ENCODE peak calls at places on chromosome X, in seven cellular contexts. V is GM12878, M is HepG2, Y is SK-N-SH, S is K562, H is GM12891, P is H1. G is an unnamed sample.

GRCh38 chrX:140180585-140180984 is 215.3 kb upstream of the CXorf66 start:
- DNase-seq in V (no peak), M (no peak), Y (no peak), S (no peak), H (no peak), P (no peak), G (no peak)

GRCh38 chrX:125507119-125507518 is 187.4 kb downstream of the TEX13C start:
- DNase-seq in V (no peak), M (no peak), Y (no peak), S (no peak), H (no peak), P (no peak), G (no peak)

GRCh38 chrX:68941385-68941952 is 112.6 kb downstream of the EFNB1 start:
- DNase-seq in V (no peak), M (no peak), Y (no peak), S (no peak), H (no peak), P (no peak), G (no peak)

GRCh38 chrX:118855681-118856310 is 32.2 kb downstream of the ZCCHC12 start:
- DNase-seq in V (no peak), M (peak), Y (no peak), S (no peak), H (no peak), P (no peak), G (no peak)

GRCh38 chrX:114272096-114272686 is 311.7 kb upstream of the HTR2C start:
- DNase-seq in V (no peak), M (no peak), Y (no peak), S (no peak), H (no peak), P (no peak), G (no peak)

GRCh38 chrX:119150163-119151135 is 22.8 kb upstream of the KIAA1210 start:
- DNase-seq in V (no peak), M (no peak), Y (no peak), S (no peak), H (no peak), P (no peak), G (no peak)

GRCh38 chrX:40303256-40304077 is 205.7 kb upstream of the BCOR start:
- DNase-seq in V (no peak), M (no peak), Y (no peak), S (no peak), H (no peak), P (no peak), G (no peak)

GRCh38 chrX:41304178-41304577 is 29.8 kb upstream of the DDX3X start:
- DNase-seq in V (no peak), M (no peak), Y (no peak), S (no peak), H (no peak), P (no peak), G (no peak)

GRCh38 chrX:107849747-107850478 is 24.2 kb downstream of the MID2 start:
- DNase-seq in V (no peak), M (no peak), Y (no peak), S (no peak), H (no peak), P (no peak), G (no peak)

GRCh38 chrX:53882331-53882730 is 161.9 kb downstream of the PHF8 start:
- DNase-seq in V (no peak), M (peak), Y (no peak), S (no peak), H (no peak), P (no peak), G (no peak)

GRCh38 chrX:107678957-107679740 is 50.8 kb downstream of the PRPS1 start:
- DNase-seq in V (no peak), M (no peak), Y (no peak), S (peak), H (no peak), P (no peak), G (no peak)

GRCh38 chrX:104315555-104315954 is 60.8 kb upstream of the ESX1 start:
- DNase-seq in V (no peak), M (no peak), Y (no peak), S (no peak), H (no peak), P (no peak), G (no peak)

GRCh38 chrX:78517124-78517523 is 142.0 kb downstream of the RTL3 start:
- DNase-seq in V (peak), M (no peak), Y (no peak), S (no peak), H (no peak), P (no peak), G (no peak)

GRCh38 chrX:40893251-40893910 is 158.0 kb upstream of the MED14 start:
- DNase-seq in V (no peak), M (no peak), Y (no peak), S (no peak), H (no peak), P (no peak), G (no peak)

GRCh38 chrX:25083661-25084060 is 67.9 kb upstream of the ARX start:
- DNase-seq in V (no peak), M (no peak), Y (no peak), S (no peak), H (no peak), P (no peak), G (no peak)

GRCh38 chrX:154525606-154526490 is 9.8 kb upstream of the FAM3A start:
- DNase-seq in V (no peak), M (no peak), Y (no peak), S (no peak), H (no peak), P (no peak), G (no peak)

GRCh38 chrX:153672531-153673397 is 849 bp downstream of the PNCK start:
- DNase-seq in V (no peak), M (no peak), Y (peak), S (peak), H (no peak), P (no peak), G (no peak)

GRCh38 chrX:110450050-110450449 is 91.4 kb downstream of the RTL9 start:
- DNase-seq in V (peak), M (peak), Y (peak), S (peak), H (peak), P (peak), G (peak)

GRCh38 chrX:138008280-138008679 is 442.4 kb downstream of the ZIC3 start:
- DNase-seq in V (no peak), M (no peak), Y (no peak), S (no peak), H (no peak), P (no peak), G (no peak)

GRCh38 chrX:9670136-9670905 is 95.3 kb downstream of the GPR143 start:
- DNase-seq in V (no peak), M (no peak), Y (no peak), S (peak), H (no peak), P (no peak), G (no peak)

GRCh38 chrX:40272141-40272540 is 174.4 kb upstream of the BCOR start:
- DNase-seq in V (no peak), M (no peak), Y (no peak), S (no peak), H (no peak), P (no peak), G (no peak)

GRCh38 chrX:7028246-7028645 is 119.3 kb upstream of the STS start:
- DNase-seq in V (no peak), M (no peak), Y (no peak), S (no peak), H (no peak), P (no peak), G (no peak)

GRCh38 chrX:39736219-39737211 is 361.2 kb downstream of the BCOR start:
- DNase-seq in V (no peak), M (no peak), Y (peak), S (no peak), H (no peak), P (no peak), G (no peak)

GRCh38 chrX:18348047-18348446 is 6.4 kb downstream of the SCML2 start:
- DNase-seq in V (no peak), M (no peak), Y (no peak), S (no peak), H (no peak), P (no peak), G (no peak)

GRCh38 chrX:43860646-43861370 is 21.4 kb downstream of the MAOB start:
- DNase-seq in V (no peak), M (peak), Y (peak), S (no peak), H (no peak), P (no peak), G (no peak)

GRCh38 chrX:26848511-26848910 is 614.6 kb downstream of the PPP4R3C start:
- DNase-seq in V (no peak), M (no peak), Y (no peak), S (no peak), H (no peak), P (no peak), G (no peak)

GRCh38 chrX:66035667-66036066 is 4.2 kb downstream of the VSIG4 start:
- DNase-seq in V (no peak), M (no peak), Y (no peak), S (no peak), H (no peak), P (no peak), G (no peak)

GRCh38 chrX:2401590-2402360 is 99.0 kb downstream of the DHRSX start:
- DNase-seq in V (no peak), M (peak), Y (no peak), S (no peak), H (no peak), P (no peak), G (no peak)

GRCh38 chrX:12999422-12999821 is 24.5 kb downstream of the TMSB4X start:
- DNase-seq in V (no peak), M (no peak), Y (no peak), S (no peak), H (no peak), P (no peak), G (no peak)

GRCh38 chrX:11341274-11342256 is 48.4 kb downstream of the AMELX start:
- DNase-seq in V (peak), M (no peak), Y (no peak), S (peak), H (no peak), P (no peak), G (no peak)

GRCh38 chrX:154008521-154008920 is 11.2 kb downstream of the IRAK1 start:
- DNase-seq in V (no peak), M (no peak), Y (peak), S (no peak), H (no peak), P (no peak), G (no peak)

DNA sequence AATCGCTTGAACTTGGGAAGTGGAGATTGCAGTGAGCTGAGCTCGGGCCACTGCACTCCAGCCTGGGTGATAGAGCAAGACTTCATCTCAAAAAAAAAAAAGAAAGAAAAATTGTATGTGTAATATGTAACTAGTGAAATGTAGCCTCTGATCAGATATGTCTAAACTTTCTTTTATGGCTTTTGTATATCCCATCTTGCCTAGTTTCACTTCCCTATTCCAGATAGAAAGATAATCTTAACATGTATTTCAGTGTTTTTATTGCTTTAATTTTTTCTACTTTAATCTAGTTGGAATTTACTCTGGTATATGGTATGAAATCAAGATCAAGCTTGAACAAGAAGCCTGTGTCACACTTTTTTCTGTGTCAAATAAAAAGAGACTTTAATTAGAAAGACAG is 1.9 kb upstream of the ZNF41 start:
- DNase-seq in V (no peak), M (no peak), Y (no peak), S (no peak), H (no peak), P (no peak), G (no peak)
- TF ChIP-seq TAF1 in V (no peak), M (no peak), Y (no peak), S (no peak), H (no peak), P (no peak), G (no peak)

DNA sequence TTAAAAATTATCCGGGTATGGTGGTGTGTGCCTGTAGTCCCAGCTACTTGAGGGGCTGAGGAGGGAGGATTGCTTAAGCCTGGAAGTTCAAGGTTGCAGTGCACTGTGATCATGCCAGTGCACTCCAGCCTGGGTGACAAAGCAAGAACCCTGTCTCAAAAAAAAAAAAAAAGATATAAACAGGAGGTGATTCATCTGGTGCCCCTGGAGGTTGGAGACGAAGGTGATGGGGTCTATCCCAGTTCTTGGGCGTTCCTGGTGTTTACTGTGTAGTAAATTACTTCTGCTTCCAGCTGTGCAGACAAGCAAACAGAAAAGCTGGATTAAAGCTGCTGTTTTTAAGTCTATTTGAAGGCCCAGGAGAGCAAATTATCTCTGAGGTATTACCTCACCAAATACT is 19.9 kb downstream of the GPKOW start:
- DNase-seq in V (no peak), M (peak), Y (no peak), S (no peak), H (no peak), P (no peak), G (no peak)
- TF ChIP-seq TAF1 in V (no peak), M (no peak), Y (no peak), S (no peak), H (no peak), P (no peak), G (no peak)

GRCh38 chrX:131649741-131650140 is 105.9 kb downstream of the OR13H1 start:
- DNase-seq in V (no peak), M (no peak), Y (no peak), S (no peak), H (no peak), P (no peak), G (no peak)
- TF ChIP-seq TAF1 in V (no peak), M (no peak), Y (no peak), S (no peak), H (no peak), P (no peak), G (no peak)

DNA sequence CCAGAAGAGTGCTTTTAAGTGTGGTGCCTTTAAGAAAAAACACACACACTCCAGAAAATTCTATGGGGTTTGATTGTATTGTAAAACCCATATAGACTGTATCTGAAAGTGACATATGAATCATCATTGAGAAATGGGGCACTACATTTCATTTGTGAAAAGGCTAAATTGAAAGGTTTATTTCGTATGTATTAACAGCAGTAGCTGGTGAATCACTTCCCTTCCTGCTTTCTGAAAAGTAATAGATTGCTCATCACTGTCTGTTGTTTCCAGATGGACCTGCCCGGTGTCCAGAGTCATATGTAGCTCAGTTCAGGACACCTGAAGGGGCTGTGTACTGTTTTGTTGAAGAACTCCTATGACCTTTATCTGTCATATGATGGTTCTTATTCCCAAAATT is 28.1 kb upstream of the HPRT1 start:
- DNase-seq in V (no peak), M (no peak), Y (no peak), S (no peak), H (no peak), P (no peak), G (no peak)
- TF ChIP-seq TAF1 in V (no peak), M (no peak), Y (no peak), S (no peak), H (no peak), P (no peak), G (no peak)

DNA sequence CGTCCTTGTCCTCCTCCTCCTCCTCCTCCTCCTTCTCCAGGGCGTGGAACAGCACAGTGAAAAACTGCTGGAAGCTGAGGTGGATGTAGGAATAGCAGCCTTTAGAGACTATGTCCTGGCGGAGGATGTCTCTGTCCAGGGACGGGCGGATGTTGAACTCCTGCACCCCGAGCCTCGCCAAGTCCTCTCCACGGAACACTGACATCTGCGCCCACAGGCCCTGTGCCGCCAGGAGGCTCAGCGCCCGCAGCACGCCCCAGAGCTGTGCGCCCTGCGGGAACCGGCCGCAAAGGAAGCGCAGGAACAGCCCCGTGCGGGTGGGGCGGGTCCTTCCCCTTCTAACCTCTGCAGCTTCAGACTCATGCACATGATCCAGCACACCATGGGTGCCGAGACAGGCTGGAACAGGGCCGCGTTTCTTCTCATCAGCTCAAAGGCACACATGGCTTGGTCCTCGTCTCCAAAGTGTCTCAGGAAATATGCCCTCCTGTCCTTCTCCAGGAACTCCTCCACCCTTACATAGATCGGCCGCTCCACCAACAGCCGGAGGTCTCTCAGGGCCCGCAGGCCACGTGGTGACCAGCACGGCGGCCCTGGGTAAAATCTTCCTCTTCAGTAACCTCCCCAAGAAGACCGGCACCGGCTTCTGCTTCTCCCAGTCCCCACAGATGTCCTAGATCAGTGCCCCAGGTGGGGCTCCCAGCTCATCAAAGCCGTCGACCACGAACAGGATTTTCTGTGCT is 1.2 kb downstream of the NLRP2B start:
- DNase-seq in V (no peak), M (no peak), Y (no peak), S (no peak), H (no peak), P (no peak), G (no peak)
- TF ChIP-seq TAF1 in V (no peak), M (no peak), Y (no peak), S (no peak), H (no peak), P (no peak), G (no peak)

GRCh38 chrX:1210844-1211243 is 1.6 kb downstream of the CRLF2 start:
- DNase-seq in V (no peak), M (no peak), Y (no peak), S (no peak), H (no peak), P (no peak), G (no peak)

GRCh38 chrX:1207496-1208025 is 4.9 kb downstream of the CRLF2 start:
- DNase-seq in V (no peak), M (no peak), Y (no peak), S (no peak), H (no peak), P (no peak), G (no peak)

GRCh38 chrX:1202251-1202650 is 10.2 kb downstream of the CRLF2 start:
- DNase-seq in V (no peak), M (no peak), Y (no peak), S (no peak), H (no peak), P (no peak), G (no peak)

DNA sequence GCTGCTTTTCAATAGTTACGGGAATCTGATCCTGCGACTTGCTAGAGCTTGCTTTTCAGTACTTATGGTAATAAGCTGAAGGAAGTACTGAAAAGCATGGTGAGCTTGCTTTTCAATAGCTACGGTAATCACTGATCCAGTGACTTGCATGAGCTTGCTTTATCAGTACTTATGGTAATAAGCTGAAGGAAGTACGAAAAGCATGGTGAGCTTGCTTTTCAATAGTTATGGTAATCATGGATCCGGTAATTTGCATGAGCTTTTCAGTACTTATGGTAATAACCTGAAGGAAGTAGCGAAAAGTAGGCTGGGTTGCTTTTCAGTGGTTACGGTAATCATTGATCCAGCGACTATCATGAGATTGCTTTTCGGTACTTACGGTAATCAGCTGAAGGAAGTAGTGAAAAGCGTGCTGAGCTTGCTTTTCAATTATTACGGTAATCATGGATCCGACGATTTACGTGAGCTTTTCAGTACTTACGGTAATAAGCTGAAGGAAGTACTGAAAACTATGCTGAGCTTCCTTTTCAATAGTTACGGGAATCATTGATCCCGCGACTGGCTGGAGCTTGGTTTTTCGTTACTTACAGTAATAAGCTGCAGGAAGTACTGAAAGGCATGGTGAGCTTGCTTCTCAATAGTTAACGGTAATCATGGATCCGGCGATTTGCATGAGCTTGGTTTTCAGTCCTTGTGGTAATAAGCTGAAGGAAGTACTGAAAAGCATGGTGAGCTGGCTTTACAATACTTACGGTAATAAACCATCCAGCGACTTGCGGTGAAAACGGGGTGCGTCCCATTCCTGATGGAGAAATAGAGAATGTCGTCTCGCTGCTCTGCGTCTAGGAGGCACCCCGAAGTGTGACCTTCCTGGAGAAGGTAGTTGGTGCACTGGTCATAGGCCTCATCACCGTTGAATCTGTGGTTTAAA is 6.5 kb downstream of the CRLF2 start:
- DNase-seq in V (no peak), M (no peak), Y (peak), S (peak), H (no peak), P (peak), G (no peak)
- TF ChIP-seq TAF1 in V (no peak), M (no peak), Y (no peak), S (no peak), H (no peak), P (no peak), G (no peak)

DNA sequence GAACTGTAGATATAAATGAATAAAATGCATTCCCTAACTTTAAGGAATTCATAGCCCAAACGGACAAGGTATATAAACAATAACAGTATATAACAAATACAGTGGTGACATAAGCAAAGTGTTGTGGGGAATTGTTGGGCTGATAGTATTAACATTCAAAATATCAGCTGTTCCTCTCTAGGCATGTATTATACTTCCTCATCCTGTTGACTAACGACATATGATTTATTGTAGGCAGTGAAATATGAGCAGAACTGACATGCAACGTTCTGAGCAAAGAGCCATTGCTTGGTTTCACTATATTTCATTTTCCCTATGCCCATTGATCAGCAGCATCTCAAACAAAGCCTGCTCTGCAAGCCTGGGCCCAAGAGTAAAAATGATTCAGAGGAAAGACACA is 143.9 kb downstream of the PTCHD1 start:
- DNase-seq in V (no peak), M (no peak), Y (no peak), S (no peak), H (no peak), P (no peak), G (no peak)
- TF ChIP-seq TAF1 in V (no peak), M (no peak), Y (no peak), S (no peak), H (no peak), P (no peak), G (no peak)

GRCh38 chrX:72569786-72570185 is 2.9 kb downstream of the HDAC8 start:
- DNase-seq in V (no peak), M (no peak), Y (no peak), S (no peak), H (no peak), P (no peak), G (no peak)
- TF ChIP-seq TAF1 in V (no peak), M (no peak), Y (no peak), S (no peak), H (no peak), P (no peak), G (no peak)